ENCODE peak calls at places on chromosomes 13 and 19, in seven cellular contexts. P is neuronal stem cell, N is trophoblast cell, C is H9, I is mesenchymal stem cell, Q is mesendoderm, F is H1. R is an unnamed sample.

GRCh38 chr19:41850381-41850780 is 5.5 kb downstream of the DMRTC2 start:
- DNase-seq in Q (no peak), F (no peak), I (no peak), C (no peak), N (no peak), P (no peak), R (no peak)

GRCh38 chr13:104984296-104984818 is 1551.1 kb downstream of the EFNB2 start:
- DNase-seq in P (no peak), Q (no peak), C (no peak), F (no peak), I (peak), N (no peak), R (peak)

GRCh38 chr19:49690656-49691242 is at the start of gene CPT1C:
- DNase-seq in F (peak), P (peak), Q (peak), C (peak), N (no peak), I (peak), R (peak)

GRCh38 chr13:110129539-110130186 is 177.3 kb downstream of the COL4A1 start:
- DNase-seq in P (no peak), F (no peak), C (no peak), Q (no peak), N (no peak), I (no peak), R (no peak)

GRCh38 chr13:27918041-27918917 is 1.5 kb upstream of the PDX1 start:
- DNase-seq in I (no peak), Q (no peak), P (peak), F (no peak), C (peak), N (no peak), R (no peak)

GRCh38 chr19:3907626-3908265 is 25.1 kb upstream of the NMRK2 start:
- DNase-seq in I (no peak), F (no peak), P (no peak), C (no peak), Q (no peak), N (no peak), R (no peak)

GRCh38 chr19:30119180-30119920 is 177.3 kb downstream of the URI1 start:
- DNase-seq in C (no peak), P (no peak), F (no peak), Q (no peak), N (no peak), I (no peak), R (no peak)

GRCh38 chr13:26095338-26095737 is 43.5 kb upstream of the SHISA2 start:
- DNase-seq in N (no peak), F (no peak), Q (peak), P (no peak), C (no peak), I (no peak), R (no peak)

GRCh38 chr19:507286-508203 is at the start of gene TPGS1:
- DNase-seq in P (peak), C (peak), Q (peak), N (peak), I (peak), F (no peak), R (peak)

GRCh38 chr13:60627071-60627686 is 230.2 kb downstream of the TDRD3 start:
- DNase-seq in N (no peak), F (peak), I (peak), C (peak), Q (peak), P (peak), R (peak)

GRCh38 chr13:36536546-36536945 is 104.3 kb downstream of the CCNA1 start:
- DNase-seq in N (no peak), I (no peak), P (no peak), Q (no peak), C (no peak), F (no peak), R (no peak)

GRCh38 chr19:10043286-10043927 is 30.1 kb downstream of the RDH8 start:
- DNase-seq in Q (peak), C (no peak), P (peak), I (peak), F (no peak), N (no peak), R (peak)

GRCh38 chr19:22503524-22503923 is 81.4 kb upstream of the ZNF98 start:
- DNase-seq in Q (no peak), N (no peak), C (no peak), F (no peak), I (no peak), P (no peak), R (no peak)

GRCh38 chr19:28883241-28883693 is 329.7 kb downstream of the UQCRFS1 start:
- DNase-seq in C (peak), Q (peak), N (no peak), F (no peak), P (no peak), I (no peak), R (peak)

DNA sequence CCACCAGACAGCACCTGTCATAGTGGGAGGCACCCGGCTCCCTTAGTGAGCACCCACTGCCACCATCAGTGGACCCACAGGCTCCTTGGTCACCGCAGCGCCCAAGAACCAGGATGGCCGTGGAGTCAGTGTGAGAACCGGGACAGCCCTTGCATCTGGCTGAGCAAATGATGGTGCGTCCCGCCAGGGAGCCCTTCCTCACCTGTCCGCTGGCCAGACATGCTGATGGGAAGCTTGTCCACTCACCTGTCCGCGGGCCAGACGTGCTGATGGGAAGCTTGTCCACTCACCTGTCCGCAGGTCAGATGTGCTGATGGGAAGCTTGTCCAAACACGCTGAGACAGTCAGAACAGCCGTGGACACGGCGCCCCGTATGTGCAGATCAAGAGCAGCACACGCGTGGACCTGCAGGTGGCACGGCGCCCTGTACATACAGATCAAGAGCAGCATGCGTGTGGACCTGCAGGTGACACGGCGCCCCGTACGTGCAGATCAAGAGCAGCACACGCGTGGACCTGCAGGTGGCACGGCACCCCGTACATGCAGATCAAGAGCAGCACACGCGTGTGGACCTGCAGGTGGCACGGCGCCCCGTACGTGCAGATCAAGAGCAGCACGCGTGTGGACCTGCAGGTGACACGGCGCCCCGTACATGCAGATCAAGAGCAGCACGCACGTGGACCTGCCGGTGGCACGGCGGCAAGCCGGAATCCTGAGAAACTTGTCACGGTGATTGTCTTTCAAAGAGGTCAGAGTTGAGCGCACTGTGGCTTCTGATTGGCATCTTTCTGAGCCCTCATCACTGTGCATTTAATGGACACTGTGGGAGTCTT is 40.7 kb upstream of the DCUN1D2 start:
- DNase-seq in N (no peak), I (no peak), Q (no peak), P (no peak), C (peak), F (no peak), R (no peak)
- H3K18ac ChIP-seq in N (peak), I (no peak), Q (no peak), P (peak), C (no peak), F (peak), R (no peak)

GRCh38 chr19:16074488-16075365 is 1.6 kb upstream of the TPM4 start:
- DNase-seq in P (no peak), C (no peak), N (peak), Q (no peak), I (no peak), F (no peak), R (no peak)

GRCh38 chr19:16076154-16076957 is at the start of gene TPM4:
- DNase-seq in P (peak), Q (peak), F (peak), I (peak), C (peak), N (peak), R (peak)

GRCh38 chr19:16073988-16074387 is 2.3 kb upstream of the TPM4 start:
- DNase-seq in F (no peak), C (no peak), P (no peak), N (no peak), Q (no peak), I (peak), R (no peak)

GRCh38 chr19:16076958-16077611 is 790 bp downstream of the TPM4 start:
- DNase-seq in P (no peak), I (no peak), C (no peak), N (no peak), Q (peak), F (no peak), R (no peak)

DNA sequence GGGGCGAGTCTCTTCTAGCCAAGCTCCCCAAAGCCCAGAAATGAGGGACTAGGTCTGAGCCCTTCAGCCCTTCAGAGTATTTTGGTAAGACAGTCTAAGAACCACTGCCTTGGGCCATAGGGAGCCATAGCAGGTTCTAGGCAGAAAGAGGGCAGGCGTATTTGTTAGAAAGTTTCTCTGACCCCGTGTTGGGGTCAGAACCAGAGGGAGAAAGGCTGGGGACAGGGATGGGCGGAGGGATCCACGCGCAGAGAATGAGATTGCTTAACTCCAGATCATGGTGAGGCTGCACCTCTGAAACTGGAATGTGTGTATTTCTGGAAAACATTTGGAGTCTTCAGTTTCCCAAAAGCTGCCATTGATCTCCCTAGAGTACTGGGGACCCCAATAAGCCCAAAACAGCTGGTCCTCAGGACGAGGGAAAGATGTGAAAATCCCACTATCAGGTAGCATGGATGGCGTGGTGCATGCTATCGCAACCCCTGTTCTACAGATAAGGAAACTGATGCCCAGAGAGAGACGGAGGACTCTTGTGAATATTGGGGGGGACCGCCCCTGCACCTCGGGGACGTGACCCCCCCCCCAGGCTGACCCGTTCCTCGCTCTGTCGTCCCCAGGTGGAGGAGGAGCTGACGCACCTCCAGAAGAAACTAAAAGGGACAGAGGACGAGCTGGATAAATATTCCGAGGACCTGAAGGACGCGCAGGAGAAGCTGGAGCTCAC is 703 bp upstream of the TPM4 start:
- DNase-seq in F (no peak), P (no peak), Q (peak), C (no peak), N (no peak), I (no peak), R (no peak)
- H3K18ac ChIP-seq in F (peak), P (peak), Q (peak), C (peak), N (peak), I (peak), R (peak)

GRCh38 chr19:39052846-39053245 is 20.5 kb upstream of the FBXO27 start:
- DNase-seq in N (no peak), I (no peak), F (no peak), C (no peak), P (no peak), Q (no peak), R (no peak)
- H3K18ac ChIP-seq in N (no peak), I (no peak), F (no peak), C (no peak), P (no peak), Q (no peak), R (no peak)

DNA sequence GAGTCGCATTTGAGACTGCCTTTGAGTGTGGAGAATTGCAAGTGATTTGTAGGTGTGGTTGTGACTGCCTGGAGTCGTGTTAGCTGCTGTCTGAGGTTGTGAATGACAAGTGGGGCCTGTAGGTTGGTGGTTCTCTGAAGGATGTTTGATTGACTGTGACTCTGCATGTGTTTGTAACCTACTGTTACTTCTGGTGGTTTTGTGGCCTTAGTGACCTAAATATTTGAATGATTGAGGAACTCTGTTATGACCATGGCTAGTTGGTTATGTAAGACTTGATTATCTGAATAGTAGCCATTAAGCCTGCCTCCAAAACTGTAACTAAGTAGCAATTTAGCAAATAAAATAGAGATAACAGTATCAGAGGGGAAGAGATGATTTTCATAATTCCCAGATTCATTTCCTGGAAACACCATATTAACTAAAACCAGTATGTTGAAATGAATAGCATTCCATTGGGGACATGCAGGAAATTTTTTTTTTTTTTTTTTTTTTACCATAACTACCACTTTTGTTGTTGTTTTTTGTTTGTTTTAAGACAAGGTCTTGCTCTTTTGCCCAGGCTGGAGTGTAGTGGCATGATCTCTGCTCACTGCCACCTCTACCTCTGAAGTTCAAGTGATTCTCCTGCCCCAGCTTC is 846 bp downstream of the ZNF382 start:
- DNase-seq in I (no peak), Q (no peak), N (no peak), F (no peak), P (peak), C (no peak), R (no peak)
- H3K18ac ChIP-seq in I (no peak), Q (no peak), N (peak), F (peak), P (no peak), C (no peak), R (no peak)

GRCh38 chr19:44176590-44176989 is 11.7 kb downstream of the ZNF226 start:
- DNase-seq in I (peak), C (no peak), N (no peak), Q (peak), F (no peak), P (no peak), R (no peak)

GRCh38 chr19:44182145-44182544 is 17.2 kb downstream of the ZNF226 start:
- DNase-seq in F (no peak), P (no peak), Q (no peak), N (no peak), I (no peak), C (no peak), R (no peak)

GRCh38 chr19:44180968-44181367 is 16.1 kb downstream of the ZNF226 start:
- DNase-seq in Q (no peak), N (no peak), P (no peak), C (no peak), F (no peak), I (no peak), R (no peak)
- H3K18ac ChIP-seq in Q (no peak), N (no peak), P (no peak), C (no peak), F (no peak), I (no peak), R (no peak)

R was measured in IMR-90.